ENCODE peak calls at places on chromosomes 5 and 9, in four cellular contexts. J is bronchial epithelial cell; P is CD8-positive, alpha-beta memory T cell; G is psoas muscle. I is an unnamed sample.

GRCh38 chr9:68964102-68964541 is 49.8 kb downstream of the PRKACG start:
- DNase-seq in J (peak; percentile 10), P (no peak), G (no peak), I (no peak)

GRCh38 chr9:78187763-78188495 is 47.9 kb upstream of the CEP78 start:
- DNase-seq in J (no peak), P (no peak), G (no peak), I (no peak)

GRCh38 chr9:109520475-109521132 is 22.5 kb upstream of the PTPN3 start:
- DNase-seq in J (peak; percentile 84), P (no peak), G (no peak), I (peak; percentile 66)

GRCh38 chr9:107707419-107707837 is 217.9 kb upstream of the KLF4 start:
- DNase-seq in J (peak; percentile 43), P (no peak), G (no peak), I (no peak)

GRCh38 chr9:19701274-19701673 is 87.6 kb downstream of the SLC24A2 start:
- DNase-seq in J (no peak), P (no peak), G (no peak), I (no peak)

GRCh38 chr9:87342743-87343142 is 154.9 kb upstream of the DAPK1 start:
- DNase-seq in J (no peak), P (no peak), G (peak; percentile 31), I (no peak)

GRCh38 chr5:40437452-40437861 is 242.3 kb upstream of the PTGER4 start:
- DNase-seq in J (peak; percentile 92), P (peak; percentile 59), G (no peak), I (no peak)

GRCh38 chr9:77015291-77016048 is 4.0 kb upstream of the FOXB2 start:
- DNase-seq in J (no peak), P (no peak), G (no peak), I (no peak)

GRCh38 chr5:140881889-140882590 is at the start of gene PCDHA13:
- DNase-seq in J (peak; percentile 34), P (no peak), G (no peak), I (no peak)

GRCh38 chr9:93397664-93398381 is 53.7 kb upstream of the FAM120A start:
- DNase-seq in J (peak; percentile 79), P (no peak), G (no peak), I (no peak)

GRCh38 chr5:140631831-140632365 is 1.1 kb downstream of the CD14 start:
- DNase-seq in J (no peak), P (peak; percentile 51), G (peak; percentile 25), I (no peak)

GRCh38 chr5:27474395-27474794 is 436.0 kb upstream of the CDH9 start:
- DNase-seq in J (peak; percentile 5), P (no peak), G (no peak), I (no peak)

GRCh38 chr5:134423376-134423775 is 11.7 kb upstream of the CDKN2AIPNL start:
- DNase-seq in J (no peak), P (no peak), G (no peak), I (no peak)

GRCh38 chr9:127524373-127524772 is 73.1 kb downstream of the LRSAM1 start:
- DNase-seq in J (no peak), P (no peak), G (no peak), I (no peak)

GRCh38 chr5:150341331-150341730 is 16.2 kb upstream of the TCOF1 start:
- DNase-seq in J (no peak), P (no peak), G (no peak), I (no peak)

GRCh38 chr9:136538599-136539426 is 7.0 kb downstream of the NOTCH1 start:
- DNase-seq in J (peak; percentile 29), P (peak; percentile 75), G (no peak), I (peak; percentile 73)

GRCh38 chr9:17776735-17777134 is 197.9 kb downstream of the SH3GL2 start:
- DNase-seq in J (no peak), P (no peak), G (no peak), I (no peak)

GRCh38 chr9:97636903-97637302 is 3.3 kb downstream of the NCBP1 start:
- DNase-seq in J (no peak), P (no peak), G (no peak), I (no peak)
- H3K4me3 ChIP-seq in J (no peak overlapping the region), P (no peak overlapping the region), G (peak overlapping the region; percentile 90), I (no peak overlapping the region)

GRCh38 chr5:91312698-91313097 is 70.4 kb downstream of the ARRDC3 start:
- DNase-seq in J (no peak), P (no peak), G (no peak), I (no peak)
- H3K4me3 ChIP-seq in J (no peak overlapping the region), P (no peak overlapping the region), G (peak overlapping the region; percentile 59), I (no peak overlapping the region)

DNA sequence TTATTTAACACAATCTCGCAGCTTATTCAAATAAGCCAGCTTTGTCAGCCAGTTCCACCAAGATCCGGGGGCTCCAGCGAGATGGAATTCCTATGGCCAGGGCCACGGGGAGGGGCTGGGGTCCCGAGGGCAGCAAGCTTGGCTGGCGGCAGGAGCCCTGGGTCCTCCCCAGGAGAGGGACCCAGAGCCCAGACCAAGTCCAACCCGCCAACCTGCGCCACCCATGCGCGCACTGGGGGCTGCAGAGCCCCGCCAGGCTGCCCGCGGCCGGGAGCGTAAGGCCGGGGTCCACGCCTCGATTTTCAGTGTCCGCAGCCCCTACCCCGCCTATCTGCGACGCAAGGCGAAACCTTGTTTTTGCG is 7.3 kb downstream of the IRX4 start:
- DNase-seq in J (no peak), P (no peak), G (no peak), I (no peak)
- H3K4me3 ChIP-seq in J (no peak overlapping the region), P (no peak overlapping the region), G (peak overlapping the region; percentile 22), I (no peak overlapping the region)

GRCh38 chr9:35972093-35972492 is 14.1 kb upstream of the OR2S2 start:
- DNase-seq in J (no peak), P (peak; percentile 47), G (no peak), I (no peak)
- H3K4me3 ChIP-seq in J (no peak overlapping the region), P (no peak overlapping the region), G (peak overlapping the region; percentile 28), I (no peak overlapping the region)

DNA sequence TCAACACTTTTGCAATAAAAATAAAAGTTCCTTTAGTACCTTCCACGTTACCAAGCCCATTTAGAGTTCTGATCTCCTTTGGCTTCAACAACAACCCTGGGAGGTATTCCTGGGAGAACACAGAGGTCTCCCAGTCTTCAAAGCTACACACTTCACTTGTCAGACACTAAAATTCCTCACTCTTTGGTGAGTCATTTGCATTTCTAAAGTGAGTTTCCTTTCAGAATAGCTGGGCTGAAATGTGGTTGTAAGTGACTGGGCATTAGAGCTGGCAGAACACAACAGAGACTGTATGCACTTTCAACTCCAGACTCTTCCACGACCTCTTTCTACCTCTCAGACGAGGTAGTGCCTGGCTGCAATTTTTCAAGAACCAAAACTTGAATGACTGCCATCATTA is 11.5 kb upstream of the F2RL1 start:
- DNase-seq in J (peak; percentile 89), P (no peak), G (no peak), I (no peak)
- H3K4me3 ChIP-seq in J (no peak overlapping the region), P (no peak overlapping the region), G (no peak overlapping the region), I (no peak overlapping the region)

GRCh38 chr5:172643392-172643871 is 2.4 kb downstream of the NEURL1B start:
- DNase-seq in J (no peak), P (no peak), G (no peak), I (no peak)
- H3K4me3 ChIP-seq in J (no peak overlapping the region), P (no peak overlapping the region), G (peak overlapping the region; percentile 81), I (no peak overlapping the region)

GRCh38 chr9:95330720-95331404 is 13.4 kb upstream of the FANCC start:
- DNase-seq in J (no peak), P (no peak), G (no peak), I (no peak)

GRCh38 chr9:95332860-95333259 is 15.4 kb upstream of the FANCC start:
- DNase-seq in J (no peak), P (no peak), G (no peak), I (no peak)

GRCh38 chr9:95336281-95336680 is 18.8 kb upstream of the FANCC start:
- DNase-seq in J (no peak), P (no peak), G (no peak), I (peak; percentile 28)

GRCh38 chr9:95338243-95338642 is 20.7 kb upstream of the FANCC start:
- DNase-seq in J (no peak), P (no peak), G (no peak), I (no peak)

DNA sequence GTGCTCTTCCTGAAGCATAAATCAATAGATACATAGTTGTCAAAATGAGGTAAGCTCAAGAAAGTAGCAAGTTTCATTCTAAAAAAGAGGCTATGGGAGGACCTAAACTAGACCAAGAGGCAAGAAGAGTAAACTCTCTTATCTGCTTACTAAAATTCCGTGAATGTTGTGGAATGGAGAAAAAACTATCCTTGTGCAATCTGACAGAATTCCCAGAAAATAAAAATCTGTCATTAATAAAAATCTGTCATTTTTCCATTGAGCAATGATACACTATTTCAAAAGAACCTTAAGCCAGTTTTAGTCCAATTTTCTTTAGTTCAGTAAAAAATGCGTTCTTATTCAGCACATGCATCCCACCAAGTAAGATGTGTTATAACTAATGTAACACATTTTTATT is 15.9 kb upstream of the FANCC start:
- DNase-seq in J (no peak), P (no peak), G (no peak), I (no peak)
- H3K4me3 ChIP-seq in J (no peak overlapping the region), P (no peak overlapping the region), G (no peak overlapping the region), I (no peak overlapping the region)

DNA sequence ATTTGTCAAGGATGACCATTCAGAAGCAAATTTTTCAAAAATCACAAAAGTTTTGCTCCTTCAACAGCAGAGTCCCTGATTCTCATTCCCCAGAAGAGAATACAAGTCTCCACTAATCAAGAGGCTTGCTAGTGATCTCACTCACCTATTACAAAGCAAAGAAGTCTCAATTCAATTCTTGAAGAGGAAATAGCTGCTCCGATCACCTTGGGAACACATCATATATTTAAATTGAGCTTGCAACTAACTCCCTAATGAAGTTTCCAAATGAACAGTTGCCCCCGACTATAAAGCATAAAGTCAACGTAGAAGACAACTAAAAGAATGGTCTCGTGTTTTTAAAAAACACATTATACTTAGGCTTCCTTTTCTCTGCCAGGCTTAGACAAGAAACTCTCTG is 1.6 kb downstream of the LIFR start:
- DNase-seq in J (no peak), P (no peak), G (no peak), I (no peak)
- H3K4me3 ChIP-seq in J (no peak overlapping the region), P (no peak overlapping the region), G (peak overlapping the region; percentile 93), I (no peak overlapping the region)

DNA sequence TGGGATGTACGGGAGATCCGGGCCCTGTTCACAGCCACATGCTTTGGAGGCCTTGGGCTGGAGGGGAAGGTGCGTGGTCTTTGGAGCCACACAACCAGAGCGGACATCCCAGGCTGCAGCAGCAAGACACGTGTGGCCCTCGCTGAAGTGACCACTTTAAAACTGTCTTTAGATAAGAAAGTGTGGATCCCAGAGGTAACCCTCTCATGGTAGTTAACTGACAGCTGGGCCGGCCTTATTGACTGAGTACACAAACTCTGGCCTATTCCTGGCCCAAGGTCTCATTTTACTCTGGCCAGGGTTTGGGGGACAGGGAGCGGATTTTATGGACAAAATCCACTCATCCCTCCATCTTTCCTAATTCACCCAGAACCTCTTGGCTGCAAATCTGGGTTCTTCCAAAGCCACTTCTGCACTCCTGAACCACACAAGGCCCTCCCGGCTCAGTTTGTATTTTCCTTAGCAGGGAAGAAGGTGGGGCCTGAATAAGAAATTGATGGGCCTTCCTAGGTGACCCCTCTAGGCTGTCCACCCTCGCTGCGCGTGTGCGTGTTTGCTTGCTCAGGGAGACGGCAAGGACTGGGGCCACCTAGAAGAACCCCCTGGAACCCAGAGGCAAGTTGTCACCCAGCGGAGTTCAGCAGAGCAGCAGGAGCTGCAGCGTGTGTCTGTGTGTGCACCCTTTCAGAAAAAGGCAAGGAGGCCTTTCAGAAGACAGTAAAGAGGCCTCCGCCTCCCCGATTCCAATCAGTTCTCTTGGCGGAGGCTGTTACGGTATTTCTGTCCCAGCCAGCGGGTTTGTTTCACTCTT is 73.3 kb upstream of the ORM1 start:
- DNase-seq in J (no peak), P (no peak), G (no peak), I (no peak)
- H3K4me3 ChIP-seq in J (no peak overlapping the region), P (no peak overlapping the region), G (peak overlapping the region; percentile 38), I (no peak overlapping the region)